ENCODE peak calls at places on chromosomes 2 and 18, in ten cellular contexts. One of them, this sample, is unnamed.

GRCh38 chr2:147945660-147946059 is 74.9 kb downstream of the ORC4 start:
- DNase-seq in mammary epithelial cell: no peak
- DNase-seq in PC-3: no peak
- DNase-seq in neural progenitor cell: peak; percentile 40
- DNase-seq in nephron progenitor cell: no peak
- DNase-seq in heart left ventricle: no peak
- DNase-seq in mesothelial cell of epicardium: no peak
- DNase-seq in GM12865: no peak
- DNase-seq in cardiac fibroblast: peak; percentile 38
- DNase-seq in AG04450: no peak
- DNase-seq in this sample: no peak

GRCh38 chr18:8673276-8674209 is 31.8 kb upstream of the MTCL1 start:
- DNase-seq in mesothelial cell of epicardium: no peak
- DNase-seq in GM12865: peak; percentile 79
- DNase-seq in nephron progenitor cell: no peak
- DNase-seq in neural progenitor cell: no peak
- DNase-seq in PC-3: peak; percentile 81
- DNase-seq in mammary epithelial cell: peak; percentile 23
- DNase-seq in AG04450: no peak
- DNase-seq in cardiac fibroblast: no peak
- DNase-seq in heart left ventricle: no peak
- DNase-seq in this sample: no peak

GRCh38 chr2:164430166-164430783 is 191.0 kb downstream of the GRB14 start:
- DNase-seq in PC-3: peak; percentile 64
- DNase-seq in AG04450: peak; percentile 4
- DNase-seq in nephron progenitor cell: peak; percentile 23
- DNase-seq in GM12865: peak; percentile 43
- DNase-seq in mesothelial cell of epicardium: no peak
- DNase-seq in neural progenitor cell: peak; percentile 70
- DNase-seq in mammary epithelial cell: peak; percentile 14
- DNase-seq in heart left ventricle: no peak
- DNase-seq in cardiac fibroblast: peak; percentile 58
- DNase-seq in this sample: peak; percentile 21

GRCh38 chr18:45764000-45764686 is 40.2 kb downstream of the SLC14A1 start:
- DNase-seq in mesothelial cell of epicardium: no peak
- DNase-seq in heart left ventricle: no peak
- DNase-seq in nephron progenitor cell: no peak
- DNase-seq in PC-3: peak; percentile 63
- DNase-seq in mammary epithelial cell: peak; percentile 45
- DNase-seq in neural progenitor cell: no peak
- DNase-seq in AG04450: no peak
- DNase-seq in cardiac fibroblast: peak; percentile 37
- DNase-seq in GM12865: no peak
- DNase-seq in this sample: no peak

GRCh38 chr2:204353823-204354222 is 191.5 kb upstream of the PARD3B start:
- DNase-seq in mesothelial cell of epicardium: no peak
- DNase-seq in nephron progenitor cell: no peak
- DNase-seq in cardiac fibroblast: peak; percentile 17
- DNase-seq in neural progenitor cell: no peak
- DNase-seq in AG04450: no peak
- DNase-seq in mammary epithelial cell: no peak
- DNase-seq in heart left ventricle: no peak
- DNase-seq in GM12865: no peak
- DNase-seq in PC-3: no peak
- DNase-seq in this sample: no peak

GRCh38 chr2:120805590-120805989 is 69.9 kb downstream of the GLI2 start:
- DNase-seq in heart left ventricle: no peak
- DNase-seq in cardiac fibroblast: no peak
- DNase-seq in GM12865: no peak
- DNase-seq in PC-3: no peak
- DNase-seq in nephron progenitor cell: no peak
- DNase-seq in mesothelial cell of epicardium: no peak
- DNase-seq in neural progenitor cell: no peak
- DNase-seq in mammary epithelial cell: no peak
- DNase-seq in AG04450: no peak
- DNase-seq in this sample: no peak

GRCh38 chr18:9135081-9135911 is 1.3 kb upstream of the ANKRD12 start:
- DNase-seq in nephron progenitor cell: no peak
- DNase-seq in neural progenitor cell: no peak
- DNase-seq in AG04450: no peak
- DNase-seq in cardiac fibroblast: no peak
- DNase-seq in heart left ventricle: no peak
- DNase-seq in mammary epithelial cell: no peak
- DNase-seq in mesothelial cell of epicardium: no peak
- DNase-seq in GM12865: no peak
- DNase-seq in PC-3: no peak
- DNase-seq in this sample: no peak

GRCh38 chr2:18860179-18860578 is 270.8 kb upstream of the NT5C1B start:
- DNase-seq in nephron progenitor cell: no peak
- DNase-seq in mesothelial cell of epicardium: no peak
- DNase-seq in neural progenitor cell: no peak
- DNase-seq in GM12865: no peak
- DNase-seq in heart left ventricle: no peak
- DNase-seq in mammary epithelial cell: no peak
- DNase-seq in AG04450: no peak
- DNase-seq in cardiac fibroblast: no peak
- DNase-seq in PC-3: no peak
- DNase-seq in this sample: no peak

GRCh38 chr18:28114472-28114871 is 62.5 kb downstream of the CDH2 start:
- DNase-seq in mesothelial cell of epicardium: no peak
- DNase-seq in PC-3: peak; percentile 85
- DNase-seq in neural progenitor cell: no peak
- DNase-seq in nephron progenitor cell: no peak
- DNase-seq in mammary epithelial cell: peak; percentile 63
- DNase-seq in AG04450: no peak
- DNase-seq in GM12865: no peak
- DNase-seq in heart left ventricle: no peak
- DNase-seq in cardiac fibroblast: peak; percentile 52
- DNase-seq in this sample: no peak

GRCh38 chr2:44997948-44998347 is 11.3 kb downstream of the SIX2 start:
- DNase-seq in AG04450: no peak
- DNase-seq in GM12865: no peak
- DNase-seq in mesothelial cell of epicardium: no peak
- DNase-seq in nephron progenitor cell: no peak
- DNase-seq in neural progenitor cell: no peak
- DNase-seq in mammary epithelial cell: no peak
- DNase-seq in heart left ventricle: no peak
- DNase-seq in cardiac fibroblast: no peak
- DNase-seq in PC-3: no peak
- DNase-seq in this sample: no peak

GRCh38 chr2:105935048-105935447 is 190.3 kb downstream of the NCK2 start:
- DNase-seq in mammary epithelial cell: no peak
- DNase-seq in mesothelial cell of epicardium: no peak
- DNase-seq in neural progenitor cell: no peak
- DNase-seq in nephron progenitor cell: no peak
- DNase-seq in GM12865: no peak
- DNase-seq in PC-3: no peak
- DNase-seq in cardiac fibroblast: no peak
- DNase-seq in AG04450: no peak
- DNase-seq in heart left ventricle: no peak
- DNase-seq in this sample: no peak

GRCh38 chr18:43904209-43904837 is 627.0 kb upstream of the SYT4 start:
- DNase-seq in mesothelial cell of epicardium: no peak
- DNase-seq in PC-3: no peak
- DNase-seq in heart left ventricle: no peak
- DNase-seq in mammary epithelial cell: no peak
- DNase-seq in nephron progenitor cell: no peak
- DNase-seq in neural progenitor cell: no peak
- DNase-seq in GM12865: no peak
- DNase-seq in AG04450: no peak
- DNase-seq in cardiac fibroblast: no peak
- DNase-seq in this sample: no peak

GRCh38 chr2:43184339-43184895 is 42.0 kb downstream of the ZFP36L2 start:
- DNase-seq in nephron progenitor cell: no peak
- DNase-seq in neural progenitor cell: no peak
- DNase-seq in cardiac fibroblast: peak; percentile 22
- DNase-seq in mesothelial cell of epicardium: no peak
- DNase-seq in mammary epithelial cell: peak; percentile 95
- DNase-seq in GM12865: no peak
- DNase-seq in AG04450: no peak
- DNase-seq in heart left ventricle: no peak
- DNase-seq in PC-3: peak; percentile 96
- DNase-seq in this sample: no peak

GRCh38 chr2:12928706-12929291 is 212.1 kb downstream of the TRIB2 start:
- DNase-seq in cardiac fibroblast: no peak
- DNase-seq in GM12865: no peak
- DNase-seq in mesothelial cell of epicardium: no peak
- DNase-seq in heart left ventricle: no peak
- DNase-seq in neural progenitor cell: peak; percentile 38
- DNase-seq in mammary epithelial cell: peak; percentile 8
- DNase-seq in PC-3: peak; percentile 80
- DNase-seq in nephron progenitor cell: no peak
- DNase-seq in AG04450: no peak
- DNase-seq in this sample: no peak

GRCh38 chr2:224038049-224038829 is 847 bp downstream of the SERPINE2 start:
- DNase-seq in PC-3: peak; percentile 50
- DNase-seq in cardiac fibroblast: peak; percentile 49
- DNase-seq in AG04450: no peak
- DNase-seq in heart left ventricle: peak; percentile 34
- DNase-seq in GM12865: peak; percentile 18
- DNase-seq in nephron progenitor cell: peak; percentile 66
- DNase-seq in mesothelial cell of epicardium: peak; percentile 50
- DNase-seq in neural progenitor cell: peak; percentile 61
- DNase-seq in mammary epithelial cell: peak; percentile 60
- DNase-seq in this sample: no peak

GRCh38 chr2:222504714-222505113 is 80.4 kb downstream of the SGPP2 start:
- DNase-seq in PC-3: no peak
- DNase-seq in mammary epithelial cell: no peak
- DNase-seq in heart left ventricle: no peak
- DNase-seq in cardiac fibroblast: no peak
- DNase-seq in AG04450: no peak
- DNase-seq in nephron progenitor cell: no peak
- DNase-seq in neural progenitor cell: no peak
- DNase-seq in mesothelial cell of epicardium: no peak
- DNase-seq in GM12865: peak; percentile 65
- DNase-seq in this sample: no peak

GRCh38 chr2:154704991-154705390 is 6.5 kb downstream of the KCNJ3 start:
- DNase-seq in GM12865: no peak
- DNase-seq in PC-3: no peak
- DNase-seq in neural progenitor cell: no peak
- DNase-seq in mesothelial cell of epicardium: no peak
- DNase-seq in heart left ventricle: no peak
- DNase-seq in cardiac fibroblast: no peak
- DNase-seq in nephron progenitor cell: no peak
- DNase-seq in AG04450: no peak
- DNase-seq in mammary epithelial cell: no peak
- DNase-seq in this sample: no peak

GRCh38 chr2:177717831-177718618 is 325.5 kb downstream of the AGPS start:
- DNase-seq in mesothelial cell of epicardium: no peak
- DNase-seq in heart left ventricle: no peak
- DNase-seq in neural progenitor cell: no peak
- DNase-seq in PC-3: peak; percentile 39
- DNase-seq in cardiac fibroblast: no peak
- DNase-seq in GM12865: no peak
- DNase-seq in nephron progenitor cell: no peak
- DNase-seq in AG04450: no peak
- DNase-seq in mammary epithelial cell: no peak
- DNase-seq in this sample: no peak
- TF ChIP-seq CTCF in mesothelial cell of epicardium: no peak
- TF ChIP-seq CTCF in heart left ventricle: no peak
- TF ChIP-seq CTCF in neural progenitor cell: peak; percentile 40
- TF ChIP-seq CTCF in PC-3: peak; percentile 53
- TF ChIP-seq CTCF in cardiac fibroblast: peak; percentile 9
- TF ChIP-seq CTCF in GM12865: peak; percentile 17
- TF ChIP-seq CTCF in nephron progenitor cell: no peak
- TF ChIP-seq CTCF in AG04450: no peak
- TF ChIP-seq CTCF in mammary epithelial cell: peak; percentile 35
- TF ChIP-seq CTCF in this sample: peak; percentile 26

GRCh38 chr2:216340280-216340631 is 32.0 kb downstream of the MARCHF4 start:
- DNase-seq in AG04450: no peak
- DNase-seq in nephron progenitor cell: no peak
- DNase-seq in neural progenitor cell: no peak
- DNase-seq in GM12865: no peak
- DNase-seq in mesothelial cell of epicardium: no peak
- DNase-seq in PC-3: no peak
- DNase-seq in cardiac fibroblast: no peak
- DNase-seq in heart left ventricle: no peak
- DNase-seq in mammary epithelial cell: no peak
- DNase-seq in this sample: no peak

GRCh38 chr2:216335252-216335651 is 37.0 kb downstream of the MARCHF4 start:
- DNase-seq in GM12865: no peak
- DNase-seq in AG04450: no peak
- DNase-seq in cardiac fibroblast: no peak
- DNase-seq in nephron progenitor cell: no peak
- DNase-seq in PC-3: no peak
- DNase-seq in mammary epithelial cell: no peak
- DNase-seq in heart left ventricle: no peak
- DNase-seq in mesothelial cell of epicardium: no peak
- DNase-seq in neural progenitor cell: no peak
- DNase-seq in this sample: no peak

GRCh38 chr2:216343221-216343985 is 28.9 kb downstream of the MARCHF4 start:
- DNase-seq in nephron progenitor cell: no peak
- DNase-seq in PC-3: no peak
- DNase-seq in mammary epithelial cell: no peak
- DNase-seq in GM12865: no peak
- DNase-seq in AG04450: no peak
- DNase-seq in cardiac fibroblast: peak; percentile 32
- DNase-seq in neural progenitor cell: no peak
- DNase-seq in mesothelial cell of epicardium: no peak
- DNase-seq in heart left ventricle: no peak
- DNase-seq in this sample: peak; percentile 36

GRCh38 chr2:216341151-216341550 is 31.1 kb downstream of the MARCHF4 start:
- DNase-seq in nephron progenitor cell: no peak
- DNase-seq in cardiac fibroblast: peak; percentile 37
- DNase-seq in neural progenitor cell: no peak
- DNase-seq in mesothelial cell of epicardium: no peak
- DNase-seq in PC-3: no peak
- DNase-seq in AG04450: no peak
- DNase-seq in heart left ventricle: peak; percentile 40
- DNase-seq in mammary epithelial cell: no peak
- DNase-seq in GM12865: no peak
- DNase-seq in this sample: no peak

GRCh38 chr2:216339456-216340279 is 32.6 kb downstream of the MARCHF4 start:
- DNase-seq in mammary epithelial cell: no peak
- DNase-seq in AG04450: peak; percentile 59
- DNase-seq in GM12865: no peak
- DNase-seq in mesothelial cell of epicardium: no peak
- DNase-seq in neural progenitor cell: peak; percentile 91
- DNase-seq in cardiac fibroblast: peak; percentile 87
- DNase-seq in PC-3: peak; percentile 9
- DNase-seq in heart left ventricle: peak; percentile 41
- DNase-seq in nephron progenitor cell: peak; percentile 36
- DNase-seq in this sample: no peak
- TF ChIP-seq CTCF in mammary epithelial cell: no peak
- TF ChIP-seq CTCF in AG04450: peak; percentile 42
- TF ChIP-seq CTCF in GM12865: no peak
- TF ChIP-seq CTCF in mesothelial cell of epicardium: no peak
- TF ChIP-seq CTCF in neural progenitor cell: no peak
- TF ChIP-seq CTCF in cardiac fibroblast: peak; percentile 27
- TF ChIP-seq CTCF in PC-3: no peak
- TF ChIP-seq CTCF in heart left ventricle: no peak
- TF ChIP-seq CTCF in nephron progenitor cell: no peak
- TF ChIP-seq CTCF in this sample: peak; percentile 33

GRCh38 chr2:67340118-67341011 is 56.8 kb upstream of the ETAA1 start:
- DNase-seq in neural progenitor cell: no peak
- DNase-seq in GM12865: no peak
- DNase-seq in PC-3: no peak
- DNase-seq in nephron progenitor cell: no peak
- DNase-seq in mesothelial cell of epicardium: no peak
- DNase-seq in mammary epithelial cell: no peak
- DNase-seq in AG04450: no peak
- DNase-seq in heart left ventricle: peak; percentile 50
- DNase-seq in cardiac fibroblast: no peak
- DNase-seq in this sample: no peak
- TF ChIP-seq CTCF in neural progenitor cell: no peak
- TF ChIP-seq CTCF in GM12865: no peak
- TF ChIP-seq CTCF in PC-3: no peak
- TF ChIP-seq CTCF in nephron progenitor cell: no peak
- TF ChIP-seq CTCF in mesothelial cell of epicardium: no peak
- TF ChIP-seq CTCF in mammary epithelial cell: no peak
- TF ChIP-seq CTCF in AG04450: no peak
- TF ChIP-seq CTCF in heart left ventricle: no peak
- TF ChIP-seq CTCF in cardiac fibroblast: no peak
- TF ChIP-seq CTCF in this sample: no peak

GRCh38 chr2:54728669-54729120 is 5.2 kb downstream of the EML6 start:
- DNase-seq in mammary epithelial cell: peak; percentile 87
- DNase-seq in PC-3: peak; percentile 95
- DNase-seq in cardiac fibroblast: peak; percentile 57
- DNase-seq in GM12865: no peak
- DNase-seq in mesothelial cell of epicardium: no peak
- DNase-seq in nephron progenitor cell: no peak
- DNase-seq in heart left ventricle: no peak
- DNase-seq in neural progenitor cell: no peak
- DNase-seq in AG04450: peak; percentile 30
- DNase-seq in this sample: no peak
- TF ChIP-seq CTCF in mammary epithelial cell: no peak
- TF ChIP-seq CTCF in PC-3: peak; percentile 63
- TF ChIP-seq CTCF in cardiac fibroblast: peak; percentile 2
- TF ChIP-seq CTCF in GM12865: no peak
- TF ChIP-seq CTCF in mesothelial cell of epicardium: no peak
- TF ChIP-seq CTCF in nephron progenitor cell: no peak
- TF ChIP-seq CTCF in heart left ventricle: no peak
- TF ChIP-seq CTCF in neural progenitor cell: no peak
- TF ChIP-seq CTCF in AG04450: no peak
- TF ChIP-seq CTCF in this sample: no peak